ENCODE peak calls at places on chromosomes 11 and 22, in six cellular contexts. One of them, this sample, is unnamed.

GRCh38 chr11:128520206-128520885 is 67.0 kb downstream of the ETS1 start:
- DNase-seq in fibroblast of lung: peak
- DNase-seq in lung: no peak
- DNase-seq in C1 segment of cervical spinal cord: no peak
- DNase-seq in cerebellum: no peak
- DNase-seq in iris pigment epithelial cell: no peak
- DNase-seq in this sample: no peak

GRCh38 chr11:27280131-27280530 is 82.9 kb downstream of the CCDC34 start:
- DNase-seq in fibroblast of lung: no peak
- DNase-seq in lung: no peak
- DNase-seq in C1 segment of cervical spinal cord: no peak
- DNase-seq in cerebellum: no peak
- DNase-seq in iris pigment epithelial cell: peak
- DNase-seq in this sample: peak

GRCh38 chr22:20432244-20432686 is 5.4 kb downstream of the SCARF2 start:
- DNase-seq in fibroblast of lung: no peak
- DNase-seq in lung: no peak
- DNase-seq in C1 segment of cervical spinal cord: no peak
- DNase-seq in cerebellum: no peak
- DNase-seq in iris pigment epithelial cell: no peak
- DNase-seq in this sample: no peak

GRCh38 chr11:95076416-95076815 is 9.7 kb downstream of the SRSF8 start:
- DNase-seq in fibroblast of lung: peak
- DNase-seq in lung: peak
- DNase-seq in C1 segment of cervical spinal cord: no peak
- DNase-seq in cerebellum: no peak
- DNase-seq in iris pigment epithelial cell: peak
- DNase-seq in this sample: peak

GRCh38 chr11:119712459-119713360 is 16.3 kb downstream of the NECTIN1 start:
- DNase-seq in fibroblast of lung: no peak
- DNase-seq in lung: no peak
- DNase-seq in C1 segment of cervical spinal cord: no peak
- DNase-seq in cerebellum: no peak
- DNase-seq in iris pigment epithelial cell: no peak
- DNase-seq in this sample: no peak

GRCh38 chr11:86577663-86578636 is 94.5 kb downstream of the ME3 start:
- DNase-seq in fibroblast of lung: peak
- DNase-seq in lung: peak
- DNase-seq in C1 segment of cervical spinal cord: no peak
- DNase-seq in cerebellum: no peak
- DNase-seq in iris pigment epithelial cell: peak
- DNase-seq in this sample: peak

GRCh38 chr11:10305262-10305963 is 540 bp downstream of the ADM start:
- DNase-seq in fibroblast of lung: peak
- DNase-seq in lung: no peak
- DNase-seq in C1 segment of cervical spinal cord: no peak
- DNase-seq in cerebellum: no peak
- DNase-seq in iris pigment epithelial cell: no peak
- DNase-seq in this sample: no peak

GRCh38 chr22:20885557-20886323 is 26.9 kb downstream of the SNAP29 start:
- DNase-seq in fibroblast of lung: peak
- DNase-seq in lung: peak
- DNase-seq in C1 segment of cervical spinal cord: peak
- DNase-seq in cerebellum: peak
- DNase-seq in iris pigment epithelial cell: peak
- DNase-seq in this sample: peak

This sample was measured in fibroblast of pulmonary artery.